ENCODE peak calls at places on chromosomes 3 and 15, in four cellular contexts. X is activated T-helper 1 cell treated with anti-CD3 and anti-CD28 coated beads, Interleukin-12 subunit alpha, Interleukin-12 subunit beta, Interleukin-2, Interleukin-4 antibody, amounts not matched to agents 30 ng/mL and 10 ng/mL and 1 ng/mL, durations not matched to agents 14 hours and 24 hours and 36 hours; V is foreskin fibroblast; R is stimulated activated CD4-positive, alpha-beta T cell treated with anti-CD3 and anti-CD28 coated beads, TNF-alpha, amount 100 ng/mL, for 1 hour. O is an unnamed sample.

GRCh38 chr3:63655519-63655918 is 3.0 kb downstream of the SNTN start:
- DNase-seq in X (no peak), V (peak), R (no peak), O (peak)

GRCh38 chr3:123285066-123285465 is 83.3 kb downstream of the SEC22A start:
- DNase-seq in X (no peak), V (no peak), R (no peak), O (no peak)

GRCh38 chr3:17081520-17081919 is 196.8 kb downstream of the PLCL2 start:
- DNase-seq in X (no peak), V (no peak), R (no peak), O (no peak)

GRCh38 chr3:80696280-80696679 is 928.5 kb upstream of the ROBO1 start:
- DNase-seq in X (no peak), V (no peak), R (no peak), O (no peak)

GRCh38 chr3:4581452-4581851 is 88.3 kb downstream of the ITPR1 start:
- DNase-seq in X (no peak), V (no peak), R (no peak), O (no peak)

GRCh38 chr3:98013428-98014349 is 21.4 kb downstream of the GABRR3 start:
- DNase-seq in X (no peak), V (peak), R (no peak), O (no peak)

GRCh38 chr15:98599911-98600685 is 48.2 kb upstream of the IGF1R start:
- DNase-seq in X (peak), V (peak), R (no peak), O (peak)

GRCh38 chr3:194867270-194867983 is 181.7 kb downstream of the FAM43A start:
- DNase-seq in X (no peak), V (peak), R (no peak), O (no peak)

GRCh38 chr15:55627730-55628368 is 39.7 kb upstream of the PYGO1 start:
- DNase-seq in X (no peak), V (peak), R (no peak), O (peak)

GRCh38 chr3:18649666-18650363 is 224.7 kb upstream of the SATB1 start:
- DNase-seq in X (peak), V (no peak), R (no peak), O (no peak)

GRCh38 chr3:137987723-137988122 is 22.2 kb upstream of the CLDN18 start:
- DNase-seq in X (no peak), V (no peak), R (no peak), O (no peak)

GRCh38 chr3:178284180-178284579 is 252.1 kb upstream of the KCNMB2 start:
- DNase-seq in X (no peak), V (no peak), R (no peak), O (no peak)

GRCh38 chr3:118760611-118761606 is 273.7 kb downstream of the IGSF11 start:
- DNase-seq in X (no peak), V (no peak), R (no peak), O (no peak)

O was measured in brain microvascular endothelial cell.